ENCODE peak calls at places on chromosomes 13 and 19, in five cellular contexts. X is T1000; S is CD8-positive, alpha-beta T cell; Y is activated naive CD4-positive, alpha-beta T cell treated with anti-CD3 and anti-CD28 coated beads, Interleukin-2, amount 10 ng/mL, durations not matched to agents 7 days and 5 days; B is psoas muscle. U is an unnamed sample.

GRCh38 chr13:23289917-23290357 is 109.2 kb downstream of the SGCG start:
- DNase-seq in B (no peak), Y (no peak), X (peak), S (no peak), U (no peak)

GRCh38 chr19:51131780-51132680 is 7.3 kb downstream of the SIGLEC9 start:
- DNase-seq in B (no peak), Y (peak), X (no peak), S (peak), U (no peak)

GRCh38 chr13:52353116-52353718 is 52.8 kb downstream of the THSD1 start:
- DNase-seq in X (no peak), S (no peak), Y (no peak), B (no peak), U (no peak)

GRCh38 chr19:18667531-18668251 is 15.8 kb upstream of the CRTC1 start:
- DNase-seq in B (peak), Y (no peak), S (no peak), X (no peak), U (no peak)

GRCh38 chr13:111973186-111974064 is 93.5 kb upstream of the SOX1 start:
- DNase-seq in X (no peak), Y (no peak), S (no peak), B (no peak), U (no peak)

GRCh38 chr13:42329239-42329638 is 57.3 kb downstream of the AKAP11 start:
- DNase-seq in X (no peak), Y (no peak), B (no peak), S (no peak), U (no peak)

GRCh38 chr19:21321134-21321533 is 8.1 kb downstream of the ZNF708 start:
- DNase-seq in X (no peak), Y (no peak), B (no peak), S (no peak), U (no peak)

GRCh38 chr19:17184381-17184841 is 30.7 kb upstream of the USE1 start:
- DNase-seq in S (peak), Y (peak), B (no peak), X (no peak), U (no peak)

GRCh38 chr19:20453424-20453938 is 112.1 kb downstream of the ZNF737 start:
- DNase-seq in B (no peak), X (no peak), Y (no peak), S (no peak), U (no peak)

GRCh38 chr13:76522083-76522755 is 364.0 kb downstream of the KCTD12 start:
- DNase-seq in S (no peak), X (no peak), Y (no peak), B (no peak), U (no peak)

GRCh38 chr13:50561774-50562173 is 281.7 kb downstream of the DLEU7 start:
- DNase-seq in S (no peak), X (no peak), B (no peak), Y (no peak), U (no peak)

GRCh38 chr19:18868380-18869230 is 27.4 kb downstream of the CERS1 start:
- DNase-seq in Y (no peak), B (no peak), S (no peak), X (no peak), U (no peak)

GRCh38 chr13:49627831-49628652 is at the start of gene ARL11:
- DNase-seq in X (no peak), S (peak), Y (peak), B (peak), U (no peak)

GRCh38 chr13:91592050-91593014 is 193.9 kb downstream of the GPC5 start:
- DNase-seq in B (no peak), X (no peak), S (no peak), Y (no peak), U (no peak)

GRCh38 chr13:113309481-113309880 is 12.4 kb downstream of the LAMP1 start:
- DNase-seq in B (no peak), S (no peak), X (no peak), Y (no peak), U (no peak)

GRCh38 chr13:89465366-89465765 is 1794.2 kb downstream of the SLITRK5 start:
- DNase-seq in S (no peak), B (no peak), X (no peak), Y (no peak), U (no peak)

GRCh38 chr19:50475101-50475568 is 1.2 kb upstream of the EMC10 start:
- DNase-seq in Y (no peak), S (no peak), X (no peak), B (peak), U (no peak)

GRCh38 chr13:39210961-39211534 is 172.8 kb downstream of the NHLRC3 start:
- DNase-seq in S (no peak), B (no peak), Y (no peak), X (no peak), U (no peak)

GRCh38 chr19:7337380-7338194 is 11.2 kb upstream of the ARHGEF18 start:
- DNase-seq in S (no peak), X (no peak), B (no peak), Y (peak), U (no peak)

GRCh38 chr13:84917252-84917878 is 881.9 kb downstream of the SLITRK6 start:
- DNase-seq in Y (no peak), X (no peak), S (no peak), B (no peak), U (no peak)

GRCh38 chr19:17479325-17479791 is 9.0 kb downstream of the SLC27A1 start:
- DNase-seq in Y (no peak), X (no peak), S (no peak), B (no peak), U (no peak)

GRCh38 chr19:41462497-41462896 is 19.5 kb downstream of the ERICH4 start:
- DNase-seq in Y (no peak), S (no peak), B (no peak), X (no peak), U (no peak)

GRCh38 chr19:5672708-5673459 is 7.4 kb downstream of the MICOS13 start:
- DNase-seq in B (no peak), X (no peak), Y (no peak), S (no peak), U (no peak)

GRCh38 chr13:41645313-41645712 is 188.0 kb downstream of the RGCC start:
- DNase-seq in B (peak), X (no peak), S (no peak), Y (no peak), U (no peak)

GRCh38 chr19:49848938-49849337 is 2.0 kb upstream of the PTOV1 start:
- DNase-seq in S (no peak), B (no peak), X (no peak), Y (no peak), U (no peak)

GRCh38 chr13:31749929-31750328 is 10.6 kb downstream of the RXFP2 start:
- DNase-seq in X (no peak), Y (no peak), B (no peak), S (no peak), U (no peak)

GRCh38 chr19:5345895-5346386 is 5.3 kb upstream of the PTPRS start:
- DNase-seq in S (no peak), B (no peak), X (peak), Y (no peak), U (no peak)

GRCh38 chr19:34962281-34962944 is 1.6 kb downstream of the ZNF792 start:
- DNase-seq in Y (peak), X (no peak), B (no peak), S (peak), U (no peak)

GRCh38 chr19:41398042-41398403 is 405 bp downstream of the BCKDHA start:
- DNase-seq in B (no peak), Y (no peak), S (no peak), X (no peak), U (no peak)

GRCh38 chr19:48393559-48394330 is at the start of gene GRIN2D:
- DNase-seq in B (no peak), S (peak), X (no peak), Y (peak), U (no peak)

GRCh38 chr13:25170554-25171107 is 1.5 kb downstream of the AMER2 start:
- DNase-seq in X (no peak), B (no peak), Y (no peak), S (no peak), U (no peak)

GRCh38 chr19:48934837-48935236 is 1.3 kb downstream of the DHDH start:
- DNase-seq in S (no peak), B (no peak), Y (no peak), X (no peak), U (no peak)

GRCh38 chr19:3507371-3508120 is 1.4 kb downstream of the FZR1 start:
- DNase-seq in B (no peak), Y (peak), X (no peak), S (no peak), U (no peak)

GRCh38 chr13:97308735-97309429 is 86.7 kb downstream of the MBNL2 start:
- DNase-seq in Y (no peak), S (no peak), X (no peak), B (no peak), U (no peak)